ENCODE peak calls at places on chromosomes 13 and 19, in ten cellular contexts. Q, W, E, X, B, V, K, U, H and G are unnamed samples.

GRCh38 chr13:76020421-76020955 is 384.4 kb downstream of the LMO7 start:
- DNase-seq in Q (no peak), V (no peak), K (no peak), E (no peak), B (no peak), U (no peak), H (no peak), W (no peak), X (no peak), G (no peak)

GRCh38 chr13:22061371-22061805 is 390.5 kb downstream of the FGF9 start:
- DNase-seq in V (no peak), W (no peak), U (no peak), X (peak; percentile 79), Q (no peak), H (no peak), B (no peak), E (no peak), K (no peak), G (no peak)

GRCh38 chr19:11496391-11497163 is 9.1 kb downstream of the ZNF653 start:
- DNase-seq in V (peak; percentile 57), Q (peak; percentile 88), K (peak; percentile 71), U (peak; percentile 91), E (peak; percentile 81), X (peak; percentile 71), B (peak; percentile 79), H (peak; percentile 59), W (peak; percentile 71), G (peak; percentile 90)

GRCh38 chr19:40688987-40689338 is 1.5 kb downstream of the NUMBL start:
- DNase-seq in X (no peak), E (no peak), W (peak; percentile 7), U (peak; percentile 10), Q (no peak), V (no peak), H (no peak), B (no peak), K (no peak), G (no peak)

GRCh38 chr19:54096642-54097106 is 3.9 kb downstream of the OSCAR start:
- DNase-seq in X (no peak), Q (peak; percentile 60), B (no peak), H (no peak), U (peak; percentile 80), V (peak; percentile 22), W (peak; percentile 20), K (no peak), E (peak; percentile 68), G (peak; percentile 58)

GRCh38 chr19:17075860-17076538 is 422 bp downstream of the MYO9B start:
- DNase-seq in Q (peak; percentile 31), U (peak; percentile 88), K (peak; percentile 83), H (peak; percentile 37), X (peak; percentile 66), W (peak; percentile 10), E (no peak), B (peak; percentile 74), V (no peak), G (peak; percentile 27)

GRCh38 chr13:79973533-79973963 is 367.4 kb downstream of the SPRY2 start:
- DNase-seq in Q (no peak), E (no peak), H (peak; percentile 7), X (peak; percentile 43), K (peak; percentile 22), U (no peak), V (no peak), W (no peak), B (no peak), G (peak; percentile 23)

GRCh38 chr19:5172859-5173577 is 167.6 kb downstream of the PTPRS start:
- DNase-seq in H (peak; percentile 31), V (no peak), W (peak; percentile 96), E (peak; percentile 96), X (no peak), Q (peak; percentile 83), B (no peak), U (no peak), K (no peak), G (peak; percentile 92)

GRCh38 chr19:33646306-33646705 is 24.6 kb downstream of the CHST8 start:
- DNase-seq in V (no peak), U (no peak), Q (no peak), X (no peak), K (no peak), W (no peak), H (no peak), E (no peak), B (no peak), G (no peak)
- H3K4me3 ChIP-seq in V (no peak overlapping the region), U (no peak overlapping the region), Q (no peak overlapping the region), X (no peak overlapping the region), K (no peak overlapping the region), W (no peak overlapping the region), H (no peak overlapping the region), E (no peak overlapping the region), B (no peak overlapping the region), G (no peak overlapping the region)

GRCh38 chr19:23758187-23759074 is at the start of gene ZNF681:
- DNase-seq in X (peak; percentile 85), H (peak; percentile 89), V (peak; percentile 81), B (peak; percentile 89), E (peak; percentile 84), W (peak; percentile 79), Q (peak; percentile 94), K (peak; percentile 95), U (peak; percentile 90), G (peak; percentile 96)
- TF ChIP-seq CTCF in X (no peak), H (peak; percentile 17), V (no peak), B (no peak), E (no peak), W (no peak), Q (peak; percentile 10), K (peak; percentile 25), U (no peak), G (peak; percentile 7)

GRCh38 chr13:98459721-98460370 is 117.1 kb downstream of the STK24 start:
- DNase-seq in Q (no peak), W (no peak), V (no peak), B (no peak), E (no peak), K (no peak), U (no peak), X (no peak), H (no peak), G (no peak)
- H3K4me3 ChIP-seq in Q (no peak overlapping the region), W (no peak overlapping the region), V (no peak overlapping the region), B (no peak overlapping the region), E (no peak overlapping the region), K (no peak overlapping the region), U (no peak overlapping the region), X (no peak overlapping the region), H (no peak overlapping the region), G (no peak overlapping the region)

DNA sequence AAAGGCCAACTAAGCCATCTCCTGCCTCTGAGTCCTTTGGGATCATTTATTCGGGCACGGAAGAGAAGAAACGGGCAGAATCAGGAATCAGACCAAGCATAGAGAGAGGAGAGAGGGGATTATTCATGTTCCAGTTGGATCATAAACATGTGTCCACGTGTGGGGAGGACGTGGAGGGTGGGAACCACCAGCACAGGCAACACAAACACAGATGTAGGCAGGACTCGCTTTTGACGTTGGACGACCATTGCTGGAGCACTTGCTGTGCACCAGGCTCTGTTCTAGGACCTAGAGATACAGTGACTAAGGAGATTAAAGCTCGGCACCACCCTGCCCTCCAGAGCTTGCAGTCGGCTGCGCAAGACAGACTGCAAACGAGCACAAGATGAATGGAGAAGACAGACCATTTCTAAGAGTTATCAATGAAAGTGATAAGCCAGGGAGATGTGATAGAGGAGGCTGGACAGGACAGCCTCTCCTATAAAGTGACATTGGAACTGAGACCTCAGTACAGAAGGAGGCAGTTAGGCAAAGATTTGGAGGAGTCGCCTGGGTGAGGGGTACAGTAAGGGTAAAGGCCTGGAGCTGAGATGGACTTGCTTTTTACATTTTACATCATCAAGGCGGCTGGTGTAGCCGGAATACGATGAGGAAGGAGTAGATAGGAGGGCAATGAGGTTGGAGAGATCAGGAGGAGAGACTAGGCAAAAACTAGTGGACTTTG is 716 bp downstream of the SH2D3A start:
- DNase-seq in Q (no peak), K (no peak), H (no peak), U (peak; percentile 30), V (no peak), X (no peak), B (peak; percentile 50), E (no peak), W (peak; percentile 59), G (no peak)
- TF ChIP-seq CTCF in Q (no peak), K (no peak), H (no peak), U (no peak), V (no peak), X (no peak), B (no peak), E (no peak), W (peak; percentile 9), G (no peak)

DNA sequence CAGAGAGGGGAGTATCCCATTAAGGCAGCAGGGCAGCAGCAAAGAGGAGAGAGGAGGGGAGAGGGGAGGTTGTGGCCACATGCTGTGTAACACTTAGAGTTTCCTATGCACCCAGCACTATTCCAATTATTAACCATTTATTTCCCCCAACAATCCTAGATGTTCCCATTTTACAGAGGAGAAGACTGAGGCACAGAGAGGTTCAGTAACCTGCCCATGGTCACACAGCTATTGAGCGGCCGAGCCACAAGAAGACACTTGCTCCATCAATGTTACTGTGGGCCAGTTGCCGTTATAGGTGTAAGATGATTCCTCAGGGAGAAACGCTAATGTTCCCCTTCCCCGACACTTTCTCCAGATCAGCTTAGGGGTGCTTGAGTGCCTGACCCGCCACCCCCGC is 69.2 kb downstream of the INSR start:
- DNase-seq in K (no peak), X (no peak), U (no peak), H (no peak), B (no peak), E (no peak), V (no peak), W (no peak), Q (no peak), G (no peak)
- H3K4me3 ChIP-seq in K (no peak overlapping the region), X (no peak overlapping the region), U (no peak overlapping the region), H (no peak overlapping the region), B (no peak overlapping the region), E (no peak overlapping the region), V (no peak overlapping the region), W (no peak overlapping the region), Q (no peak overlapping the region), G (no peak overlapping the region)

GRCh38 chr13:43132228-43132627 is 108.8 kb downstream of the DNAJC15 start:
- DNase-seq in E (no peak), U (no peak), X (peak; percentile 38), B (no peak), V (no peak), H (peak; percentile 32), Q (peak; percentile 58), W (peak; percentile 73), K (no peak), G (peak; percentile 78)
- TF ChIP-seq CTCF in E (peak; percentile 7), U (no peak), X (peak; percentile 24), B (no peak), V (no peak), H (peak; percentile 59), Q (peak; percentile 43), W (peak; percentile 54), K (peak; percentile 32), G (peak; percentile 71)